ENCODE peak calls at places on chromosome 22, in ten cellular contexts. V is fibroblast of lung; D is kidney; S is right lobe of liver; O is colonic mucosa; M is heart right ventricle; Z is small intestine; E is naive thymus-derived CD4-positive, alpha-beta T cell; K is Caco-2; J is pancreas. I is an unnamed sample. For H3K9me3, the result is how much of the 10 kb centered on the place peaks cover.

GRCh38 chr22:40415531-40416266 is 45.3 kb downstream of the SGSM3 start:
- DNase-seq in V (no peak), D (peak), S (peak), O (no peak), M (no peak), Z (no peak), E (no peak), K (no peak), J (no peak), I (no peak)

GRCh38 chr22:42473484-42474193 is 41.4 kb upstream of the NFAM1 start:
- DNase-seq in V (peak), D (peak), S (no peak), O (peak), M (peak), Z (peak), E (peak), K (no peak), J (no peak), I (peak)

GRCh38 chr22:49107961-49108530 is 719.6 kb downstream of the BRD1 start:
- DNase-seq in V (no peak), D (peak), S (no peak), O (no peak), M (no peak), Z (no peak), E (no peak), K (no peak), J (no peak), I (no peak)

GRCh38 chr22:24816841-24817240 is 10.8 kb downstream of the SGSM1 start:
- DNase-seq in V (no peak), D (no peak), S (no peak), O (no peak), M (no peak), Z (no peak), E (no peak), K (no peak), J (no peak), I (no peak)

GRCh38 chr22:42697542-42698013 is 23.1 kb downstream of the A4GALT start:
- DNase-seq in V (peak), D (peak), S (no peak), O (peak), M (peak), Z (peak), E (no peak), K (peak), J (peak), I (no peak)

GRCh38 chr22:49810363-49811013 is 17.2 kb downstream of the BRD1 start:
- DNase-seq in V (no peak), D (no peak), S (no peak), O (no peak), M (no peak), Z (no peak), E (no peak), K (no peak), J (no peak), I (no peak)

GRCh38 chr22:50319503-50319951 is 7.3 kb downstream of the DENND6B start:
- DNase-seq in V (no peak), D (peak), S (peak), O (no peak), M (no peak), Z (no peak), E (no peak), K (no peak), J (no peak), I (no peak)

GRCh38 chr22:32411388-32411787 is 659 bp downstream of the RTCB start:
- DNase-seq in V (peak), D (no peak), S (no peak), O (peak), M (no peak), Z (peak), E (no peak), K (no peak), J (no peak), I (no peak)

GRCh38 chr22:42101186-42101585 is 10.6 kb upstream of the NDUFA6 start:
- DNase-seq in V (no peak), D (no peak), S (no peak), O (no peak), M (no peak), Z (no peak), E (no peak), K (no peak), J (no peak), I (no peak)

GRCh38 chr22:39773976-39774539 is 119.5 kb downstream of the ENTHD1 start:
- DNase-seq in V (no peak), D (no peak), S (no peak), O (peak), M (no peak), Z (peak), E (peak), K (no peak), J (no peak), I (peak)

GRCh38 chr22:24133187-24133965 is 47.9 kb upstream of the SUSD2 start:
- DNase-seq in V (peak), D (no peak), S (no peak), O (no peak), M (no peak), Z (no peak), E (peak), K (no peak), J (no peak), I (peak)

GRCh38 chr22:42560781-42561180 is 7.0 kb downstream of the SERHL2 start:
- DNase-seq in V (no peak), D (no peak), S (no peak), O (no peak), M (no peak), Z (no peak), E (no peak), K (no peak), J (no peak), I (no peak)

GRCh38 chr22:17119481-17120202 is 1.5 kb downstream of the TMEM121B start:
- DNase-seq in V (peak), D (no peak), S (peak), O (peak), M (no peak), Z (peak), E (no peak), K (no peak), J (peak), I (no peak)

GRCh38 chr22:19896665-19897355 is 42.1 kb upstream of the GNB1L start:
- DNase-seq in V (no peak), D (peak), S (no peak), O (no peak), M (no peak), Z (no peak), E (peak), K (no peak), J (no peak), I (no peak)

GRCh38 chr22:39266398-39267030 is 21.7 kb upstream of the PDGFB start:
- DNase-seq in V (peak), D (no peak), S (no peak), O (no peak), M (no peak), Z (no peak), E (no peak), K (no peak), J (no peak), I (no peak)

GRCh38 chr22:24096401-24097115 is 84.7 kb upstream of the SUSD2 start:
- DNase-seq in V (no peak), D (peak), S (peak), O (no peak), M (no peak), Z (no peak), E (no peak), K (no peak), J (no peak), I (no peak)

GRCh38 chr22:29907753-29908515 is 25.0 kb downstream of the MTMR3 start:
- DNase-seq in V (peak), D (no peak), S (peak), O (peak), M (peak), Z (peak), E (no peak), K (peak), J (peak), I (no peak)

GRCh38 chr22:49754674-49755590 is 72.7 kb downstream of the BRD1 start:
- DNase-seq in V (no peak), D (peak), S (no peak), O (no peak), M (no peak), Z (no peak), E (no peak), K (no peak), J (no peak), I (no peak)

GRCh38 chr22:33599596-33599995 is 320.7 kb downstream of the LARGE1 start:
- DNase-seq in V (peak), D (no peak), S (no peak), O (no peak), M (no peak), Z (no peak), E (no peak), K (no peak), J (no peak), I (no peak)

GRCh38 chr22:37571258-37571991 is 8.5 kb downstream of the LGALS2 start:
- DNase-seq in V (no peak), D (no peak), S (no peak), O (no peak), M (no peak), Z (no peak), E (no peak), K (no peak), J (peak), I (no peak)

GRCh38 chr22:33247758-33248157 is 189.6 kb upstream of the SYN3 start:
- DNase-seq in V (no peak), D (no peak), S (no peak), O (no peak), M (no peak), Z (no peak), E (no peak), K (no peak), J (no peak), I (no peak)

GRCh38 chr22:19429950-19430889 is 1.3 kb downstream of the HIRA start:
- DNase-seq in V (peak), D (no peak), S (peak), O (peak), M (peak), Z (peak), E (peak), K (no peak), J (peak), I (peak)

GRCh38 chr22:28297504-28297903 is 378.4 kb upstream of the PITPNB start:
- DNase-seq in V (peak), D (no peak), S (no peak), O (no peak), M (no peak), Z (peak), E (no peak), K (no peak), J (no peak), I (no peak)

GRCh38 chr22:25062378-25063095 is 110.0 kb downstream of the KIAA1671 start:
- DNase-seq in V (no peak), D (no peak), S (no peak), O (no peak), M (no peak), Z (peak), E (peak), K (no peak), J (no peak), I (peak)

DNA sequence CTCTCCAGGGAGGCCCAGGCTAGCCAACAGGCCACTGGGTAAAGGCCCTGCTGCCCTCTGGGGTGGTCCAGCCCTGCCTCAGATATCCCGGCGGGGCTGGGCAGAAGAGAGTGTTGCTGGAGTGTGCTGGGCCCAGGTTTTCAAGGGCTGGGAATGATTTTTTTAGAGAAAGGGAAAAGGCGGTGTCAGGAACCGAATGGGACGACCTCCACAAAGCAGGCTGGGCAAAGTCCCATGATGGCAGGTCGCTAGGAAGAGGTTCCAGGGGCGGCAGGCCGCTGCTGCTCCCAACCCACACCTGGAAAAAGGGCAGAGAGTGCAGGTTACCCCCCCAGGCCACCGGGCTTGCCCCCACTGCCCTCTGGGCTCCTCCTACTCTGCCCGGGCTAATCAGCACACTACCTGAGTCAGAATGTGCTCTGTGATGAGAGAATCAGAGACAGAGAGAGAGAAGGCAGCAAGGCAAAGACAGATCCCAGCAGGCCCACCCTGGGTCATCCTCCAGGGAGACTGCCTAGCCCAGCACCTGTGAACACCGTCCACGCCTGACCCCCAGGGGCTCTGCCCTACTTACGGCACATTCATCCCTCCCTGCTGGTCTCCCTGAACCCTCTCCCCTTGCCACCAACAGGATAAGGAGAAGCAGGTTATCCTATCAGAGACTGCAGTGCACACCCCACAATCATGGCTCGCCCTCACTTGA is 4.6 kb downstream of the PATZ1 start:
- DNase-seq in V (no peak), D (no peak), S (no peak), O (no peak), M (no peak), Z (no peak), E (no peak), K (no peak), J (no peak), I (no peak)
- H3K4me3 ChIP-seq in V (no peak), D (peak), S (no peak), O (no peak), M (no peak), Z (no peak), E (no peak), K (no peak), J (peak), I (no peak)

GRCh38 chr22:26743149-26743548 is 85.8 kb downstream of the MIAT start:
- DNase-seq in V (no peak), D (no peak), S (no peak), O (no peak), M (no peak), Z (no peak), E (no peak), K (no peak), J (no peak), I (no peak)

GRCh38 chr22:26748845-26749244 is 91.5 kb downstream of the MIAT start:
- DNase-seq in V (no peak), D (no peak), S (no peak), O (no peak), M (no peak), Z (no peak), E (no peak), K (no peak), J (no peak), I (no peak)

GRCh38 chr22:26746311-26746710 is 88.9 kb downstream of the MIAT start:
- DNase-seq in V (no peak), D (no peak), S (no peak), O (no peak), M (no peak), Z (no peak), E (no peak), K (no peak), J (no peak), I (no peak)

GRCh38 chr22:26740253-26740652 is 82.9 kb downstream of the MIAT start:
- DNase-seq in V (no peak), D (no peak), S (no peak), O (no peak), M (no peak), Z (no peak), E (no peak), K (no peak), J (no peak), I (no peak)

DNA sequence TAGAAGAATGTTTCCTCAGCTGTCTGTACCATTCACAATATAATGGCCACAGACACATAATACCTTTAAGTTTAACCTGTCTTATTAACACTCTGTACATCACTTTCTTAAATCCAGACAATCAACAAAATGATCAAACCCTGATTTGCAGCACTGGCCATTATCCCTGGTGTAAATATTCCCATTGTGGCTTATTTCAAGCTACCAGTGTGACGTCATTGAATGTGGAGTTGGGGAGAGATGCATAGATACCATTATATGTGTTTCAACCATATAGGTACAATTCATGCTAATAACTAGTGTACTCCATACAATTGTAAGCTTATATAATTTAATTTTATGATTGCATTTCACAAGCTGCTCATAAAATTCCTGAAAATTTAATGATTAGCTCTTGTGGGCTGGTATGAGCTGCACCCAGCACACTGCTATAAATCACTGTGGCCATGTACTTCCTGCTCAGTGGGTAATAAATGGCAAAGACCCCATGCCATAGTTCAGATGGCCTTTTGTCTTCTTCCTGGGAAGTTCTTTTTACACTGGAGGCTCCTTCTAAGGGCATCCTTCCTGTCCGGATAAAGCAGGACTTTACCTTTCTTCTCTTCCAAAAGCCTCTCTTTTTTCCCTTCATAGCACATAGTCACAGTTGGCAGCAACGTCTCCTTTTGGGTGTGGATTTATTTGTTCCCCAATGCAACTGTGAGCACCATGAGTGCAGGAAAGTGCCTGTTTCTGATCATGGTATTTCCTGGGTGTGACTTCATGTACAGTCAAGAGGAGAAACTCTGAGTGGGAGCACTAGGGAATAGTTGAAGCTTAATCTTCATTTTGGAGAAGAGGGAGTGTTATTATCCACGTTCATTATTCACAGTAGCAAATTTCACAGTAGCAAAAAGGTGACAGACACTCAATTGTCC is 87.8 kb downstream of the MIAT start:
- DNase-seq in V (no peak), D (no peak), S (no peak), O (no peak), M (no peak), Z (peak), E (no peak), K (no peak), J (no peak), I (no peak)
- H3K9me3 ChIP-seq in V (under half), D (under half), S (under half), O (under half), M (under half), Z (under half), E (under half), K (under half), J (under half), I (under half)

DNA sequence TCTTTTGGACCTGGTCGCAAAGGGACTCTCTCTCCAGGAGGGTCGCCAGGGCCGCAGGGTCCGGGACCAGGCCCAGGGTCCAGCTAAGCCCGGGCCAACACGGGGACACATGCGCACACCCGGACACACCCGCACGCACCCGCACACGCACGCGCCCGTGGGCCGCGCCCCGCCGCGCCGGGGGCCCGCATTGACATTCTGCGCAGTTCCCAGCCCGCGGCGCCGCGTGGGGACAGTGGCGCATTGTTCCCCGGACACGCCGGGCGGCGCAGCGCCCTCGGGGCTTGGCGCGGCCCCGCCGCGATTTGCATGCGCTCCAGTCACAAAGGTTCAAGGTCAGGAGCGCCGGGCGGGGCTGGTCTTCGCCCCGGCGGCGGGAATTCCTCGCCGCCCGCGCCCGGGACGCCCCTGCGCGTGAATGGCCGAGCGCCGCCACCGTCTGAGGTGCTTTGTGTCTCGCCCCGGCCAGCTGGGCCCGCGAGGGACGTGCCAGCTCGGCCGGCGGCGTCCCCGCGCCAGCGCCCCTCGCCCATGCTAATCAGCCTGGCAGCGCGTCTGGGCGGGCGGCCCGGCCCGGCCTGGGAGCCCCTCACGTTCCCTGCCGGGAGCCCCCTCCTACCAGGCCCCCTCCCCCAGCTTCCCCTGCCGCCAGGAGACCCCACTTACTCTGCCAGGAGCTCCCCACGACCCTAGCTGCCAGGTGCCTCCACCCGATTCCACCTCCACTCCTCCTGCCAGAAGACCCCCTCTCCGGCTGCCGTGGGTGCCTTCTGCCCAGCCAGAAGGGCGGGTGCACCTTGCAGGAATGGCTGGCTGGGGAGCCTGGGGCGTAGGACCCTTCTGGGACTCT is 50.5 kb upstream of the WNT7B start:
- DNase-seq in V (no peak), D (peak), S (peak), O (peak), M (no peak), Z (peak), E (no peak), K (peak), J (peak), I (no peak)
- H3K4me3 ChIP-seq in V (no peak), D (peak), S (peak), O (peak), M (peak), Z (no peak), E (no peak), K (peak), J (peak), I (no peak)

GRCh38 chr22:47547881-47548630 is 785.6 kb downstream of the TBC1D22A start:
- DNase-seq in V (no peak), D (peak), S (no peak), O (no peak), M (no peak), Z (no peak), E (no peak), K (no peak), J (no peak), I (no peak)
- H3K9me3 ChIP-seq in V (under half), D (under half), S (under half), O (under half), M (under half), Z (under half), E (under half), K (under half), J (under half), I (under half)

GRCh38 chr22:46941958-46942815 is 179.7 kb downstream of the TBC1D22A start:
- DNase-seq in V (no peak), D (no peak), S (no peak), O (peak), M (peak), Z (no peak), E (no peak), K (no peak), J (no peak), I (no peak)
- H3K4me3 ChIP-seq in V (no peak), D (peak), S (no peak), O (no peak), M (peak), Z (no peak), E (no peak), K (no peak), J (no peak), I (no peak)

DNA sequence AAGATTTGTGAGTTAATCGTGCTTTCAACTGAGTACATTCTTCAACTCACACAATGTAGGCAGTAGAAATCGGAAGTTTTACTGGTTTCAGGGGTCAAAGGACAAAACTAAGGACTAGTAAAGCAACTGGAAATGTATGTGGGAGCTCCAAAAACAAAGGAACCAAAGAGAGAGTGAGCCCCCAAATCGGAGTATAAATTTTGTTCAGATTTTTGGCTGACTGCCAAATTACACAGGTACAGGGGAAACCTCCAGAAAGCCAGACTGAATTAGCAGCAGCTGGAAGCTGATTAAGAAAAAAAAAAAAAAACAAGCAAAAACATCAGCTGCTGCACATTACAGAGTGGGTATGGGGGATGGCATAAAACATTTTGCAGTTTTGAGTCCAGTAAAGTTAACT is 75.2 kb upstream of the GNAZ start:
- DNase-seq in V (no peak), D (no peak), S (no peak), O (no peak), M (no peak), Z (peak), E (no peak), K (no peak), J (no peak), I (no peak)
- H3K9me3 ChIP-seq in V (under half), D (under half), S (under half), O (under half), M (under half), Z (under half), E (under half), K (under half), J (under half), I (under half)

DNA sequence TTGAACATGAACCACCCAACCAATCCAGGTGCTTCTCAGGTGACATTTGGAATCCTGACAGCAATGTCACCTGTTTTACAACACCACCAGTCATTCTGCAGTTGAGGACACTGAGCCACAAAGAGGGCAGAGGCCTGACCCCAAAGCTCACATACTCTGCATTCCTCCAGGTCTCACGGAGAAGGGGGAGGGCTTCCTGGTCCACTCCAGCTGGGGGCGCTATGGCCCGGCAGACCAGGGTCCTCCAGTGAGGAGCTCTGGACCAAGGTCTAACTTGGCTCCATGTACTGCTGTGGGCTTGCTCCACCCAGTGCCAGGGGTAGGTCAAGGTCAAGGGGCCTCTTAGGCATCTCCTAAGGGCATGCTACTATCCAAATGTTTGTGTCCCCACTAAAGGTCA is 1.5 kb upstream of the PNPLA3 start:
- DNase-seq in V (no peak), D (no peak), S (no peak), O (no peak), M (no peak), Z (no peak), E (no peak), K (no peak), J (no peak), I (no peak)
- H3K4me3 ChIP-seq in V (no peak), D (no peak), S (no peak), O (no peak), M (no peak), Z (no peak), E (no peak), K (no peak), J (no peak), I (no peak)

I was measured in CD4-positive, alpha-beta memory T cell.